ENCODE peak calls at places on chromosomes 7 and 10, in five cellular contexts. K is BE2C, N is astrocyte, B is RWPE2, W is ascending aorta. E is an unnamed sample.

GRCh38 chr7:52668435-52668834 is 367.0 kb upstream of the POM121L12 start:
- DNase-seq in W (no peak), K (no peak), N (no peak), B (no peak), E (no peak)

GRCh38 chr7:29217112-29217511 is 22.5 kb downstream of the CHN2 start:
- DNase-seq in K (no peak), N (no peak), B (no peak), W (no peak), E (no peak)

GRCh38 chr7:18753972-18754610 is 258.5 kb downstream of the HDAC9 start:
- DNase-seq in K (no peak), N (peak), W (no peak), B (no peak), E (peak)

GRCh38 chr7:46247622-46248181 is 326.6 kb upstream of the IGFBP3 start:
- DNase-seq in N (no peak), B (no peak), K (no peak), W (no peak), E (no peak)

GRCh38 chr7:69748530-69748929 is 150.3 kb downstream of the AUTS2 start:
- DNase-seq in B (no peak), N (no peak), K (no peak), W (no peak), E (no peak)

GRCh38 chr10:89553064-89553734 is 17.8 kb upstream of the SLC16A12 start:
- DNase-seq in K (no peak), W (no peak), B (no peak), N (peak), E (peak)

GRCh38 chr7:87287738-87288341 is 57.6 kb upstream of the CROT start:
- DNase-seq in N (no peak), B (no peak), W (no peak), K (no peak), E (no peak)

GRCh38 chr7:45185028-45185863 is 27.7 kb downstream of the RAMP3 start:
- DNase-seq in N (no peak), K (no peak), W (no peak), B (no peak), E (no peak)

GRCh38 chr7:13457790-13458189 is 531.7 kb downstream of the ETV1 start:
- DNase-seq in W (no peak), K (no peak), N (no peak), B (no peak), E (no peak)

GRCh38 chr10:86725980-86726976 is 30.1 kb upstream of the BMPR1A start:
- DNase-seq in B (no peak), K (no peak), W (no peak), N (no peak), E (no peak)

GRCh38 chr7:142012825-142013506 is 17.3 kb downstream of the MGAM start:
- DNase-seq in N (no peak), B (no peak), W (no peak), K (no peak), E (no peak)

GRCh38 chr10:23383637-23384036 is 39.0 kb upstream of the C10orf67 start:
- DNase-seq in N (no peak), K (no peak), W (no peak), B (no peak), E (no peak)

GRCh38 chr10:47047127-47047504 is 135.9 kb downstream of the PTPN20 start:
- DNase-seq in B (no peak), K (no peak), N (no peak), W (no peak), E (no peak)

GRCh38 chr10:112512294-112512693 is 65.3 kb downstream of the VTI1A start:
- DNase-seq in B (no peak), W (no peak), K (no peak), N (no peak), E (no peak)

GRCh38 chr10:64103750-64104149 is 582.5 kb downstream of the REEP3 start:
- DNase-seq in K (no peak), B (no peak), W (no peak), N (no peak), E (no peak)

GRCh38 chr10:34816067-34817002 is 1.2 kb upstream of the PARD3 start:
- DNase-seq in N (no peak), K (peak), B (no peak), W (no peak), E (peak)

GRCh38 chr10:23362069-23362830 is 17.7 kb upstream of the C10orf67 start:
- DNase-seq in W (no peak), N (no peak), B (no peak), K (no peak), E (no peak)

GRCh38 chr7:134182078-134182477 is 54.9 kb downstream of the LRGUK start:
- DNase-seq in N (no peak), W (no peak), B (no peak), K (no peak), E (no peak)

GRCh38 chr10:71821909-71822763 is 28.9 kb downstream of the PSAP start:
- DNase-seq in W (no peak), B (no peak), K (no peak), N (peak), E (peak)

GRCh38 chr10:48507933-48508830 is 96.7 kb downstream of the ARHGAP22 start:
- DNase-seq in N (no peak), W (no peak), K (peak), B (no peak), E (no peak)

GRCh38 chr10:6259153-6259552 is 56.4 kb downstream of the PFKFB3 start:
- DNase-seq in W (no peak), B (no peak), N (no peak), K (no peak), E (no peak)

GRCh38 chr7:20053334-20054104 is 163.7 kb downstream of the MACC1 start:
- DNase-seq in N (no peak), B (no peak), W (no peak), K (no peak), E (no peak)

GRCh38 chr10:78384021-78384420 is 350.4 kb downstream of the RPS24 start:
- DNase-seq in W (no peak), N (peak), K (no peak), B (no peak), E (peak)

GRCh38 chr7:43362652-43363428 is 220.1 kb upstream of the STK17A start:
- DNase-seq in K (peak), N (no peak), W (no peak), B (no peak), E (peak)

GRCh38 chr10:43228783-43229207 is 38.1 kb downstream of the RASGEF1A start:
- DNase-seq in B (no peak), W (peak), N (no peak), K (peak), E (no peak)

GRCh38 chr10:72426982-72427381 is 72.3 kb upstream of the DNAJB12 start:
- DNase-seq in K (no peak), N (no peak), B (no peak), W (no peak), E (no peak)

GRCh38 chr7:29987083-29987482 is 2.5 kb downstream of the SCRN1 start:
- DNase-seq in B (no peak), N (no peak), W (no peak), K (no peak), E (no peak)

GRCh38 chr7:128112781-128113221 is 81.6 kb upstream of the LRRC4 start:
- DNase-seq in B (no peak), N (no peak), K (no peak), W (no peak), E (no peak)

GRCh38 chr10:81576336-81576735 is 298.7 kb upstream of the NRG3 start:
- DNase-seq in N (no peak), W (no peak), K (no peak), B (no peak), E (no peak)

GRCh38 chr7:96654630-96655188 is 54.9 kb downstream of the SEM1 start:
- DNase-seq in N (peak), K (no peak), W (no peak), B (no peak), E (no peak)

GRCh38 chr10:129329375-129330040 is 137.5 kb upstream of the MGMT start:
- DNase-seq in W (no peak), N (no peak), K (no peak), B (no peak), E (no peak)

GRCh38 chr10:3811331-3811870 is 26.4 kb upstream of the KLF6 start:
- DNase-seq in N (peak), W (no peak), K (no peak), B (peak), E (peak)

GRCh38 chr10:57696641-57697040 is 571.1 kb downstream of the IPMK start:
- DNase-seq in W (no peak), K (no peak), B (no peak), N (peak), E (peak)

GRCh38 chr10:131387018-131387529 is 75.6 kb upstream of the TCERG1L start:
- DNase-seq in B (no peak), K (no peak), N (no peak), W (no peak), E (no peak)

DNA sequence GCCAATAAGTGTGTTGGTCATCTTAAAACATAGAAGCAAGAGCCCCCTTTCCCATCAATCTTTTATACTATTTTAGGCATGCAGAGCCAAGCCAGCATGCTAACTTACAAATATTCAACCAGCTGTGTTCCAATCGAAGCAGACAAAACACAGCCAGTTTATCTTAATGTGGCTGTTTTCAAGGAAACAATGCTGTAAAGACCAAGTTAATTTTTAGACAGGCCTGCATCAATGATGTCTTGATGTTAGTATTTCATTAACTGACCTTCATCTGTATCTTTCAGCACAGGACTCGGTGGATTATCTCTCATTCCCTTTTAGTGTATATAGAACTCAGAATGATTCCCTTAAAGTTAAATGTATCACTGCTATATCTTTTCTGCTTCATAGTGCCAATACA is 262.0 kb upstream of the ZWINT start:
- DNase-seq in N (no peak), B (no peak), W (no peak), K (no peak), E (no peak)
- H3K4me3 ChIP-seq in N (no peak), B (no peak), W (no peak), K (no peak), E (no peak)

DNA sequence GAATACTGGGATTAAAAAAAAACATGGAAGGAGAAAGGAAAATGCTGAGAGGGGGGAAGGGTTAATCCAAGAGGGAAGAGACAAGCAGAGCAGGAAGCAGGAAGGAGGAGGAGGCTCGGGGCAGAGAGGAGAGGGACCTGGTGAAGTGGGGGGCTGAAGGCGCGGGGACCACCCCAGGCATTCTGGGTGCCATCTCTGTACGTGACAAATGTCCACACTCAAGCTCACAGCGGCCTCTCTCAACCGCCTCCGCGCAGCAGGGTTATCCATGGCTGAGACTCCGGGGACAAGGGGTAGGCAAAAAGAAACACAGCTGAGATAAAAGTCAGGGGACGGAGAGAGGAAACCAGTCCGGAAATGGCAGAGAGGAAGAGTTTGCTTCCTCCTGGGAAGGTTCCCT is 33.9 kb downstream of the EN2 start:
- DNase-seq in N (no peak), K (no peak), W (no peak), B (no peak), E (no peak)
- H3K4me3 ChIP-seq in N (no peak), K (no peak), W (no peak), B (no peak), E (no peak)

DNA sequence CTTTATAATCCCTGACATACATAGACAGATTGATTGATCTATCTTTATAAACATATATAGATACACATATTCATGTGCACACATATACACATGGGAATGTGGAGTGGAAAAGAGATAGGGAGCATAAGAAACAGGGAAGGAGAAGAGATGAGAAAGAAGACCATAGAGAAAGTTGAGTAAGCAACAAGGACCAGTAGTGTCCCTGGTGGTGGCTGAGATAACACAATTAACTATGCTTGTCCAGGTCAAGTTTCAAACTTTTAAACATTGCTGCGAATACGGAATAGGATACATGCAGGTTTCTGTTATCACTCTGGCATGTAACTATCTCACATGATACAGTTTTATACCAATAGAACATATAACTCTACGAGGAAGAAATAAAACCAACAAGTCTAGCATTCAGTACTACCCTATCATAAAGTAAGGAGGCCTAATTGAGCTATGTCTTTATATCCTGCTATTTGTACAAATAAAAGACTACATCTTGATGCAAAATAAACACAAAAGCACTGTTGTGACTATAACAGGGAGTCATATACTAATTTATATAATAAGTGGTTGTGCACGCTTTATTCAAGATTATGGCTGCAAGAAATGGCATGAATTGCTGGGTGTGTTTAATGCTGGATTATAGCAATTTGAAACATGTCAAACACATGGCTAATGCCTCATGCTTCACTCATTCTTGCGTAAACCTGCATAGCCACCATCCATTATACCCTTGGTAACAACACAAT is 8.0 kb downstream of the FOXP2 start:
- DNase-seq in K (no peak), W (no peak), B (no peak), N (no peak), E (peak)
- H3K4me3 ChIP-seq in K (no peak), W (no peak), B (no peak), N (no peak), E (no peak)

GRCh38 chr7:130961128-130961601 is 227.2 kb upstream of the KLF14 start:
- DNase-seq in W (no peak), B (no peak), N (peak), K (no peak), E (peak)
- H3K4me3 ChIP-seq in W (no peak), B (peak), N (peak), K (no peak), E (peak)

GRCh38 chr7:108454317-108454673 is 1.9 kb downstream of the NRCAM start:
- DNase-seq in W (no peak), K (no peak), N (no peak), B (no peak), E (no peak)
- H3K4me3 ChIP-seq in W (peak), K (peak), N (peak), B (peak), E (no peak)

DNA sequence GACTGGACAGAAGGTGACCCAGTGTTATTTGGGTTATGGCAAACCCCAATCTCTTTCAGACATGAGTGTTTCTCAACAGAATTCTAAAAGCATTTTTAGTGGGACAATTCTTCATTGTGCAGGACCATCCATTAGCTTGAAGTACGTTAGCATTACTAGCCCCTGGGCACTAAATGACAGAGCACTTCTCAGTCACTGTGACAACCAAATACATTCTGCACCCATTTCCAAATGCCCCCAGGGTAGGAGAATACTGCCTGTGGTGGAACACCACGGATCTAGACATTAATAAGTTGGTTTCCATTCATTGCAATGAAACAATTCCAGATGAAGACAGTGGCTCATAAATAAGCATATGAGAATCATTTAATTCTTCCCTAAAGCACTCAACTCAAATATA is 102.4 kb upstream of the FRMD4A start:
- DNase-seq in K (no peak), B (no peak), W (no peak), N (no peak), E (no peak)
- H3K4me3 ChIP-seq in K (no peak), B (no peak), W (no peak), N (no peak), E (no peak)

GRCh38 chr10:99915414-99915813 is 94.3 kb downstream of the DNMBP start:
- DNase-seq in B (no peak), K (no peak), W (no peak), N (no peak), E (no peak)

GRCh38 chr10:99914236-99914635 is 95.5 kb downstream of the DNMBP start:
- DNase-seq in N (no peak), K (no peak), B (no peak), W (no peak), E (no peak)

GRCh38 chr10:99916776-99917175 is 93.0 kb downstream of the DNMBP start:
- DNase-seq in B (no peak), W (no peak), N (no peak), K (no peak), E (no peak)

GRCh38 chr10:99912057-99912456 is 97.7 kb downstream of the DNMBP start:
- DNase-seq in W (no peak), K (no peak), B (no peak), N (no peak), E (no peak)

DNA sequence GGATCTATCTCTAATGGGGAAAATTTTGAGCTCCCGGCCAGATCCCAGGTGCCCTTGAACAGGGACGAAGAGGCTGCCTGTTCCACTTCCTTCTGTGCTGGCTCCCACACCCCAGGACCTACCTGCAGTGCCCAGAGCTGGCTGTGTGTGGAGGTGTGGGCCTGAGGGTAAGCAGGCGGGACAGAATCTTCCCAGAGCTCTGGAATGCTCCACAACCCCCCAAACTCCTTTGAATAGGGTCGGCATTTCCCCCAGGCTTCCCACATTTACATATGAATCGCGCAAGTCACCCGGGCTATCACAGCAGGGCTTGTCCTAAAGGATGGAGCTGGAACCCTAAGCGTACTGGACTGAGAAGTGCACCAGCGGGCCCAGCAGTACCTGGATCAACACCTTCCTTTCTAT is 95.9 kb downstream of the DNMBP start:
- DNase-seq in B (no peak), N (peak), W (no peak), K (no peak), E (peak)
- H3K4me3 ChIP-seq in B (no peak), N (no peak), W (no peak), K (no peak), E (no peak)

DNA sequence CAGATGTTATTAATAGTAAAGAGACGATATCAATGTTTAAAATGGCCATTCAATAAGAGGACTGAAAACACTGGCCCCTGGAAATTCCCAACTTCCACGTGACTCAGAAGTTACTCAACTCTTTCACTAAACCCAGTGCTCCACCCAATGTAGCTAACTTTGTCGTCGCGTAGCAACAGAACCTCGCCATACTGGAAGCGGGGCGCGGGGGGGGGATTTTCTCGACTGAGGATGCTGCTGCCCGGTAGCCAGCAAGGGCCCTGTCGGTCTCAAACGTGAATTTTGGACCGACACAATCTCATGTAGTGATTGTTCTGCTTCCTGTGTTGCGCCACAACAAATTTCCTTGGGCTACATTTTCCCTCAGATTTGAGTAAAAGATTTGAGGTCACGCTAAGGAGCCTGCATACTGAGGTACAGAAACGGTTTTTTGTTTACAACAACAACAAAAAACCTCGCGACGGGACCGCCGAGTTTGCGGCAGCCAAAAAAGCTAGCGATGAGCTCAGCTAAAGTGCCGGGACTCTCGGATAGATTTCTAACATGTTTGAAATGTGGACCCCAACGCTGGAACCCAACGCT is 977 bp upstream of the SFR1 start:
- DNase-seq in N (peak), K (peak), W (peak), B (peak), E (peak)
- H3K4me3 ChIP-seq in N (peak), K (peak), W (peak), B (peak), E (peak)

DNA sequence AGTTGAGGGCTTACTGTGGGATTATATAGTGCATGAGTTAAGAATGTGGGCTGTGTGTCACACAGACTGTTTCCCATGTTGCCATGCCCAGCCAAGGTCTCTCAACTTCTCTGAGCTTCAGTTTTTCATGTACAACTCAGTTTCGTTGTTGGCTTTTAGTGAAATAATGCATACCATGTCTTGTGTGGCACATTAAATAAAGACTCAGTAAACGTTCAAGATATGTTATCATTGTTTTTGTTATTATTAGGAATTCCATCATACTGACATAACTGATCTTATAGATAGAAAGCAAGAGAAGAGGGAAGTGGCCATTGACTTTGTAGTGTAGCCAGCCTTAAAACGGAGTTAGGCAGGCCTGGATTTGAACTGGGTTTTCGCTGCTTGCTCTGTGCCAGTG is 2.9 kb downstream of the CDK14 start:
- DNase-seq in K (no peak), N (no peak), B (no peak), W (no peak), E (peak)
- H3K4me3 ChIP-seq in K (no peak), N (no peak), B (no peak), W (no peak), E (no peak)

E was measured in fibroblast of lung.